ENCODE peak calls at places on chromosomes 12 and 14, in eight cellular contexts. A, N, E, Y, B, P, H and V are unnamed samples.

GRCh38 chr12:51827925-51828818 is 20.3 kb downstream of the FIGNL2 start:
- DNase-seq in A (peak; percentile 33), N (no peak), E (no peak), Y (peak; percentile 64), B (peak; percentile 64), P (no peak), H (no peak), V (no peak)

GRCh38 chr12:87320724-87321123 is 708.5 kb downstream of the C12orf50 start:
- DNase-seq in A (no peak), N (no peak), E (no peak), Y (peak; percentile 45), B (no peak), P (no peak), H (no peak), V (no peak)

GRCh38 chr14:56808314-56809201 is 1.7 kb downstream of the OTX2 start:
- DNase-seq in A (no peak), N (no peak), E (no peak), Y (no peak), B (no peak), P (no peak), H (no peak), V (peak; percentile 36)

GRCh38 chr12:47954058-47954457 is 9.3 kb upstream of the TMEM106C start:
- DNase-seq in A (no peak), N (no peak), E (no peak), Y (no peak), B (no peak), P (no peak), H (no peak), V (no peak)

GRCh38 chr12:43982544-43982943 is 146.7 kb downstream of the TMEM117 start:
- DNase-seq in A (no peak), N (no peak), E (no peak), Y (no peak), B (peak; percentile 9), P (no peak), H (no peak), V (no peak)

GRCh38 chr14:94411638-94412037 is 23.2 kb upstream of the SERPINA1 start:
- DNase-seq in A (peak; percentile 20), N (no peak), E (no peak), Y (no peak), B (no peak), P (no peak), H (no peak), V (no peak)

GRCh38 chr12:75641031-75641780 is 129.8 kb upstream of the KRR1 start:
- DNase-seq in A (peak; percentile 91), N (no peak), E (no peak), Y (peak; percentile 88), B (peak; percentile 80), P (peak; percentile 77), H (no peak), V (no peak)

GRCh38 chr14:21017528-21018245 is 7.2 kb downstream of the NDRG2 start:
- DNase-seq in A (no peak), N (no peak), E (no peak), Y (no peak), B (no peak), P (no peak), H (no peak), V (no peak)

GRCh38 chr12:18703916-18704315 is 33.9 kb downstream of the PLCZ1 start:
- DNase-seq in A (peak; percentile 28), N (no peak), E (no peak), Y (no peak), B (no peak), P (no peak), H (no peak), V (no peak)

GRCh38 chr12:64608901-64609542 is 1.3 kb upstream of the RASSF3 start:
- DNase-seq in A (peak; percentile 28), N (no peak), E (no peak), Y (peak; percentile 58), B (peak; percentile 68), P (no peak), H (no peak), V (peak; percentile 11)

GRCh38 chr14:69501362-69501964 is 16.9 kb downstream of the PLEKHD1 start:
- DNase-seq in A (no peak), N (no peak), E (peak; percentile 68), Y (peak; percentile 31), B (peak; percentile 15), P (peak; percentile 12), H (peak; percentile 72), V (no peak)

GRCh38 chr12:65492997-65493892 is 214.8 kb downstream of the MSRB3 start:
- DNase-seq in A (peak; percentile 55), N (no peak), E (no peak), Y (no peak), B (no peak), P (no peak), H (no peak), V (no peak)

GRCh38 chr14:64807588-64807987 is 72.1 kb downstream of the SPTB start:
- DNase-seq in A (peak; percentile 5), N (no peak), E (peak; percentile 67), Y (no peak), B (no peak), P (no peak), H (no peak), V (no peak)

GRCh38 chr14:92460916-92461579 is 52.5 kb upstream of the RIN3 start:
- DNase-seq in A (peak; percentile 87), N (peak; percentile 78), E (peak; percentile 39), Y (peak; percentile 69), B (peak; percentile 82), P (no peak), H (no peak), V (no peak)

GRCh38 chr14:92458959-92459478 is 54.6 kb upstream of the RIN3 start:
- DNase-seq in A (no peak), N (no peak), E (no peak), Y (no peak), B (no peak), P (no peak), H (no peak), V (no peak)

GRCh38 chr14:92458136-92458958 is 55.2 kb upstream of the RIN3 start:
- DNase-seq in A (no peak), N (no peak), E (no peak), Y (no peak), B (no peak), P (no peak), H (no peak), V (no peak)

GRCh38 chr14:92460541-92460915 is 53.1 kb upstream of the RIN3 start:
- DNase-seq in A (no peak), N (peak; percentile 61), E (no peak), Y (no peak), B (no peak), P (no peak), H (no peak), V (no peak)

DNA sequence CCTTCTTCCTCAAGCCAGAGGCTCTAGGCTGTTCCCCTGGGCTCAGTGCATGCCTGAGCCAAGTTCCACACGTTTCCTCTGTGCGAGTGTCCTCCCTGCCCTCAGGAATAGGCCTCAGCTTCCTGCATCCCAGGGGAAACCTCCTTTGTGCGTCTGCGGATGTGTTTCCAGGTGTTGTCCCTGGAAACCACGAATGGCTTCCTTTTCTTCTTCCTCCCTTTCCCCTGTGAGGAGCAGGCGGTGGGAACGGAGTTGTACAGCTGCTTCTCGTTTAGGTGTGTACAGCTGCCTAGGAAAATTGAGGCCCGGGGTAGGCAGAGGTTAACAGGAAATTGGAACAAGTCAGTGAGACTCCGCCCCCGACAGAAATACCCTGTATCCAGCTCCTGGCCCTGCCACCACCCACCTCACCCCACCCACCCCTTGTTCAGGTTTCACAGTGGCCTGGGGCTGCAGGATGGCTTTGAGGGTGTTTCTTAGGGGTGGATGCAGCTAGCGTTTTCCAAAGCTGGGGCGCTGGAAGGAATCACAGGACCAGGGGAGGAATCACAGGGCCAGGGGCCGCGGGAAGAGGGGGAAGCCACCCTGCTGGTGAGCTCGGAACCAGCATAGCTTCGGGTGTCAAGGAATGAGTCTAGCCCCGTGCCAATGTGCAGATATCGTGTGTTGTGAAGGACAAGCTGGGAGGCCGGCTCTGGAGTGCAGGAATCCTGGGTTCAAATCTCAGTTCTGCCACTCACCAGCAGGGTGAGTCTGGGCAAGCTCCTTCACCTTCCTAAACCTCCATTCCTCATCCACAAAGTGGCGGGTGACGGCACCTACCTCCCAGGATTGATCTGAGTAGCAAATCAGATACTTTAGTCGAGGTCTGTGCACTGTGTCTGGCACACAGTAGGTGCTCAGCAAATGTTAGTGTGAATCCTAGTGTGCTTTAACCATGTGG is 53.8 kb upstream of the RIN3 start:
- DNase-seq in A (no peak), N (no peak), E (peak; percentile 42), Y (peak; percentile 61), B (no peak), P (no peak), H (no peak), V (peak; percentile 70)
- TF ChIP-seq CTCF in A (peak; percentile 10), N (peak; percentile 20), E (peak; percentile 11), Y (peak; percentile 6), B (no peak), P (no peak), H (no peak), V (peak; percentile 48)

GRCh38 chr14:41120400-41120799 is 486.3 kb upstream of the LRFN5 start:
- DNase-seq in A (no peak), N (no peak), E (no peak), Y (no peak), B (no peak), P (no peak), H (no peak), V (no peak)
- TF ChIP-seq CTCF in A (no peak), N (no peak), E (no peak), Y (no peak), B (no peak), P (no peak), H (no peak), V (no peak)

DNA sequence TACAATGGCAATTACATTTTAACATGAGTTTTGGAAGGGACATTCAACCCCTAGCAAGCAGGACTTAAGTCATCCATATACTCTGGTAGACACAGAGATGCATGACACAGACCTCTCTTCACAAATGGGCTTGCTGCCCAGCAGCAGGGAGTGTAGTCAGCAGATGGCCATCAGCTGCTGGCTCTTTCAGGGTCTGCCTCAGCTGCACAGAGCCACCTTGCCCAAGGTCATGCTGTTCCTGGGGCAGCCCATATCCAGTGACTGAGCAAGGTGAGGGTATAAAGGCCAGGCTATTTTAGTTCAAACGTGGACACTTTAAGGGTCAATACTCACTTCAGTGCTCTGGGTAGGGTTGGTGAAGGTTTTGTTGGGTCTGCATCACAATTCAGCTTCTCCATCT is 58.3 kb upstream of the JDP2 start:
- DNase-seq in A (peak; percentile 28), N (no peak), E (peak; percentile 30), Y (no peak), B (no peak), P (no peak), H (no peak), V (no peak)
- TF ChIP-seq CTCF in A (no peak), N (no peak), E (no peak), Y (no peak), B (no peak), P (no peak), H (no peak), V (no peak)

GRCh38 chr12:56715798-56716197 is 9.3 kb downstream of the NACA start:
- DNase-seq in A (no peak), N (peak; percentile 51), E (no peak), Y (no peak), B (no peak), P (no peak), H (peak; percentile 40), V (no peak)

GRCh38 chr12:56716933-56717880 is 7.9 kb downstream of the NACA start:
- DNase-seq in A (no peak), N (peak; percentile 30), E (no peak), Y (no peak), B (no peak), P (no peak), H (peak; percentile 48), V (no peak)

GRCh38 chr12:56718167-56718566 is 6.9 kb downstream of the NACA start:
- DNase-seq in A (no peak), N (no peak), E (no peak), Y (no peak), B (no peak), P (no peak), H (peak; percentile 35), V (no peak)

GRCh38 chr12:56714431-56714929 is 10.6 kb downstream of the NACA start:
- DNase-seq in A (no peak), N (peak; percentile 2), E (no peak), Y (no peak), B (peak; percentile 53), P (no peak), H (no peak), V (no peak)

GRCh38 chr12:56716458-56716857 is 8.6 kb downstream of the NACA start:
- DNase-seq in A (no peak), N (peak; percentile 16), E (no peak), Y (no peak), B (no peak), P (no peak), H (peak; percentile 31), V (no peak)
- TF ChIP-seq CTCF in A (no peak), N (no peak), E (no peak), Y (no peak), B (no peak), P (no peak), H (no peak), V (no peak)